ENCODE peak calls at places on chromosomes 7 and 10, in five cellular contexts. M, L, K, T and F are unnamed samples.

GRCh38 chr10:93413252-93413689 is 68.9 kb downstream of the MYOF start:
- DNase-seq in K (no peak), T (no peak), L (no peak), M (no peak), F (no peak)

GRCh38 chr7:148334959-148335577 is 255.5 kb upstream of the C7orf33 start:
- DNase-seq in L (no peak), K (no peak), T (no peak), M (no peak), F (no peak)

GRCh38 chr10:97713828-97714400 is 384 bp downstream of the MARVELD1 start:
- DNase-seq in M (no peak), T (no peak), L (peak), K (no peak), F (peak)

GRCh38 chr7:149007615-149008014 is 20.7 kb downstream of the PDIA4 start:
- DNase-seq in L (peak), T (no peak), K (no peak), M (no peak), F (no peak)

GRCh38 chr7:37342665-37343471 is 105.8 kb downstream of the ELMO1 start:
- DNase-seq in L (no peak), M (no peak), T (no peak), K (peak), F (peak)

GRCh38 chr10:30151581-30152389 is 92.4 kb upstream of the JCAD start:
- DNase-seq in L (peak), T (no peak), M (peak), K (no peak), F (peak)

GRCh38 chr7:129213828-129214227 is 11.0 kb upstream of the AHCYL2 start:
- DNase-seq in L (peak), M (peak), K (no peak), T (peak), F (peak)

GRCh38 chr10:11307937-11308336 is 290.3 kb downstream of the CELF2 start:
- DNase-seq in K (no peak), T (no peak), L (no peak), M (no peak), F (no peak)

GRCh38 chr7:74078461-74078860 is 5.1 kb upstream of the LIMK1 start:
- DNase-seq in M (no peak), K (no peak), T (no peak), L (no peak), F (no peak)

GRCh38 chr7:152674860-152675760 is 831 bp downstream of the XRCC2 start:
- DNase-seq in M (no peak), L (peak), K (no peak), T (peak), F (peak)

DNA sequence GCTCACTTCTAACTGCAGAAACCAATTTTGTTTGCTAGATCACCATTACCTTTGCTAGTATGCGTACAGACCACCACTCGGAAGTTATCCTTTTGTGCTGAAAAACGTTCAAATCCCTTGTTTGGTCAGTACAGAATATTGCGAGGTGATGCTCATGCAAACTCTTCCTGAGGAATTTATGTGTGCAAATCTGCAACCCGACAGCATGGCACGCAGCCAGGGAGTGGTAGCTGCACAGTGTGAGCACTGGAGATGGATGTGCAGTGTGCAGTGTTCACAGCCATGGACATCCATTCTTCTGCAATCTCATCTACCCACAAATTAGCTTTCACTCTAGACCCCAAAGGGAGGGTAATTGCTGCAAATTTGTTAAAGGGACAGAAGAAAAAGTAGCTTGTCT is 72.3 kb downstream of the CACUL1 start:
- DNase-seq in L (no peak), M (no peak), K (no peak), T (no peak), F (no peak)
- TF ChIP-seq TAF1 in L (no peak), M (no peak), K (no peak), T (no peak), F (no peak)

GRCh38 chr10:60911216-60911615 is 32.8 kb downstream of the RHOBTB1 start:
- DNase-seq in M (no peak), K (no peak), L (no peak), T (no peak), F (no peak)
- H2AFZ ChIP-seq in M (no peak), K (no peak), L (no peak), T (no peak), F (no peak)

GRCh38 chr10:109934958-109935793 is 11.9 kb upstream of the XPNPEP1 start:
- DNase-seq in M (peak), T (no peak), L (no peak), K (no peak), F (peak)
- TF ChIP-seq TAF1 in M (peak), T (no peak), L (no peak), K (no peak), F (no peak)

GRCh38 chr7:157299317-157299612 is 37.5 kb upstream of the DNAJB6 start:
- DNase-seq in K (no peak), L (no peak), M (no peak), T (no peak), F (no peak)

GRCh38 chr7:157306836-157307533 is 29.8 kb upstream of the DNAJB6 start:
- DNase-seq in T (no peak), L (no peak), K (no peak), M (no peak), F (no peak)

GRCh38 chr7:157299613-157300405 is 37.0 kb upstream of the DNAJB6 start:
- DNase-seq in T (no peak), M (no peak), K (no peak), L (peak), F (peak)

GRCh38 chr7:157300406-157300770 is 36.4 kb upstream of the DNAJB6 start:
- DNase-seq in K (no peak), M (no peak), T (no peak), L (no peak), F (peak)

GRCh38 chr7:157302314-157302711 is 34.5 kb upstream of the DNAJB6 start:
- DNase-seq in K (peak), T (no peak), M (no peak), L (peak), F (peak)
- H2AFZ ChIP-seq in K (peak), T (no peak), M (no peak), L (peak), F (peak)

GRCh38 chr10:73968101-73968515 is 29.8 kb upstream of the VCL start:
- DNase-seq in M (no peak), K (no peak), T (no peak), L (no peak), F (no peak)

GRCh38 chr10:73964743-73965142 is 33.2 kb upstream of the VCL start:
- DNase-seq in M (no peak), L (no peak), K (no peak), T (no peak), F (no peak)

GRCh38 chr10:73967544-73967943 is 30.4 kb upstream of the VCL start:
- DNase-seq in T (no peak), M (no peak), K (no peak), L (no peak), F (no peak)

GRCh38 chr10:73965890-73966768 is 31.8 kb upstream of the VCL start:
- DNase-seq in M (peak), T (peak), K (no peak), L (no peak), F (no peak)

GRCh38 chr10:73967022-73967429 is 30.9 kb upstream of the VCL start:
- DNase-seq in K (no peak), M (peak), T (no peak), L (no peak), F (no peak)
- TF ChIP-seq TAF1 in K (no peak), M (peak), T (no peak), L (no peak), F (no peak)

GRCh38 chr7:54814401-54814800 is 55.4 kb upstream of the SEC61G start:
- DNase-seq in L (no peak), K (no peak), T (no peak), M (no peak), F (no peak)

GRCh38 chr7:54811016-54811924 is 52.3 kb upstream of the SEC61G start:
- DNase-seq in M (no peak), L (no peak), T (no peak), K (no peak), F (no peak)

GRCh38 chr7:54812747-54813146 is 53.7 kb upstream of the SEC61G start:
- DNase-seq in L (no peak), K (no peak), M (no peak), T (no peak), F (no peak)

GRCh38 chr7:54811925-54812264 is 52.9 kb upstream of the SEC61G start:
- DNase-seq in L (no peak), K (no peak), M (no peak), T (no peak), F (no peak)

GRCh38 chr7:54813398-54813797 is 54.4 kb upstream of the SEC61G start:
- DNase-seq in T (no peak), K (no peak), L (no peak), M (no peak), F (no peak)
- H2AFZ ChIP-seq in T (no peak), K (no peak), L (no peak), M (peak), F (no peak)

DNA sequence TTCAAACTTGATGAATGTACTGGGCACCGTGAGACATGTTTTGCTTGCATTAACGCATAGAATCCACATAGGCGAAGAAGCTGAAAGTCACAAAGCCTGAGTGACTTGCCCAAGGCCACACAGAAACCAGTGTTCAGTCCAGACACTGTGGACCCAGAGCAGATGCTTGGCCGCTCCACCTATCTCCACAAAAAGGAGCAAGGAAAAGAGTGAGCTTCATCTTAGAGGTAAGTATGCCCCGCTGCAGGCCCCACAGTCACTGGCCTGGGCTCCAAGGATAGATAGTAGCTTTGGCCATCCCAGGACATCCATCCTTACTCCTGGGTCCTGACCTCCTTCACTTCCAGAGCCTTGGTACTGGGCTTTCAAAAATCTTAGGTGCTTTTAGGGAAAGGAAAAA is 60.1 kb upstream of the SAMD8 start:
- DNase-seq in L (no peak), K (no peak), M (no peak), T (no peak), F (no peak)
- TF ChIP-seq TAF1 in L (no peak), K (no peak), M (no peak), T (no peak), F (no peak)